ENCODE peak calls at places on chromosome 11, in ten cellular contexts. One of them, this sample, is unnamed.
A peak's percentile ranks its signal among the peaks of the same experiment; 100 is the strongest.

GRCh38 chr11:134343646-134344045 is 11.9 kb downstream of the GLB1L2 start:
- DNase-seq in endothelial cell: no peak
- DNase-seq in lower lobe of right lung: no peak
- DNase-seq in HCT116: no peak
- DNase-seq in lower leg skin: no peak
- DNase-seq in GM12865: no peak
- DNase-seq in GM10248: no peak
- DNase-seq in neural crest cell: no peak
- DNase-seq in GM20000: no peak
- DNase-seq in NB4: no peak
- DNase-seq in this sample: no peak

GRCh38 chr11:131704682-131705081 is 334.3 kb downstream of the NTM start:
- DNase-seq in endothelial cell: no peak
- DNase-seq in lower lobe of right lung: no peak
- DNase-seq in HCT116: no peak
- DNase-seq in lower leg skin: no peak
- DNase-seq in GM12865: no peak
- DNase-seq in GM10248: no peak
- DNase-seq in neural crest cell: no peak
- DNase-seq in GM20000: no peak
- DNase-seq in NB4: no peak
- DNase-seq in this sample: no peak

GRCh38 chr11:130774703-130775102 is 141.6 kb downstream of the SNX19 start:
- DNase-seq in endothelial cell: no peak
- DNase-seq in lower lobe of right lung: no peak
- DNase-seq in HCT116: no peak
- DNase-seq in lower leg skin: no peak
- DNase-seq in GM12865: no peak
- DNase-seq in GM10248: no peak
- DNase-seq in neural crest cell: no peak
- DNase-seq in GM20000: no peak
- DNase-seq in NB4: no peak
- DNase-seq in this sample: no peak

GRCh38 chr11:34899633-34900016 is 16.6 kb downstream of the APIP start:
- DNase-seq in endothelial cell: peak; percentile 6
- DNase-seq in lower lobe of right lung: no peak
- DNase-seq in HCT116: no peak
- DNase-seq in lower leg skin: no peak
- DNase-seq in GM12865: peak; percentile 9
- DNase-seq in GM10248: no peak
- DNase-seq in neural crest cell: peak; percentile 3
- DNase-seq in GM20000: no peak
- DNase-seq in NB4: peak; percentile 37
- DNase-seq in this sample: peak; percentile 36

GRCh38 chr11:30610628-30611027 is 24.5 kb upstream of the MPPED2 start:
- DNase-seq in endothelial cell: no peak
- DNase-seq in lower lobe of right lung: no peak
- DNase-seq in HCT116: no peak
- DNase-seq in lower leg skin: no peak
- DNase-seq in GM12865: no peak
- DNase-seq in GM10248: no peak
- DNase-seq in neural crest cell: no peak
- DNase-seq in GM20000: no peak
- DNase-seq in NB4: no peak
- DNase-seq in this sample: no peak

GRCh38 chr11:12997168-12997567 is 11.9 kb upstream of the RASSF10 start:
- DNase-seq in endothelial cell: no peak
- DNase-seq in lower lobe of right lung: no peak
- DNase-seq in HCT116: no peak
- DNase-seq in lower leg skin: no peak
- DNase-seq in GM12865: no peak
- DNase-seq in GM10248: no peak
- DNase-seq in neural crest cell: no peak
- DNase-seq in GM20000: no peak
- DNase-seq in NB4: no peak
- DNase-seq in this sample: no peak

GRCh38 chr11:112881461-112881860 is 79.8 kb upstream of the NCAM1 start:
- DNase-seq in endothelial cell: no peak
- DNase-seq in lower lobe of right lung: peak; percentile 55
- DNase-seq in HCT116: no peak
- DNase-seq in lower leg skin: peak; percentile 41
- DNase-seq in GM12865: no peak
- DNase-seq in GM10248: no peak
- DNase-seq in neural crest cell: peak; percentile 32
- DNase-seq in GM20000: no peak
- DNase-seq in NB4: no peak
- DNase-seq in this sample: no peak

GRCh38 chr11:115645631-115646271 is 141.5 kb upstream of the CADM1 start:
- DNase-seq in endothelial cell: peak; percentile 35
- DNase-seq in lower lobe of right lung: no peak
- DNase-seq in HCT116: no peak
- DNase-seq in lower leg skin: no peak
- DNase-seq in GM12865: no peak
- DNase-seq in GM10248: no peak
- DNase-seq in neural crest cell: peak; percentile 47
- DNase-seq in GM20000: no peak
- DNase-seq in NB4: no peak
- DNase-seq in this sample: no peak

GRCh38 chr11:36129955-36130354 is 159.3 kb downstream of the COMMD9 start:
- DNase-seq in endothelial cell: no peak
- DNase-seq in lower lobe of right lung: no peak
- DNase-seq in HCT116: no peak
- DNase-seq in lower leg skin: no peak
- DNase-seq in GM12865: no peak
- DNase-seq in GM10248: no peak
- DNase-seq in neural crest cell: no peak
- DNase-seq in GM20000: no peak
- DNase-seq in NB4: no peak
- DNase-seq in this sample: no peak

GRCh38 chr11:33157103-33158027 is 3.9 kb downstream of the CSTF3 start:
- DNase-seq in endothelial cell: no peak
- DNase-seq in lower lobe of right lung: no peak
- DNase-seq in HCT116: no peak
- DNase-seq in lower leg skin: no peak
- DNase-seq in GM12865: no peak
- DNase-seq in GM10248: no peak
- DNase-seq in neural crest cell: no peak
- DNase-seq in GM20000: no peak
- DNase-seq in NB4: no peak
- DNase-seq in this sample: no peak

GRCh38 chr11:38392176-38392575 is 1794.1 kb upstream of the RAG2 start:
- DNase-seq in endothelial cell: no peak
- DNase-seq in lower lobe of right lung: no peak
- DNase-seq in HCT116: no peak
- DNase-seq in lower leg skin: no peak
- DNase-seq in GM12865: no peak
- DNase-seq in GM10248: no peak
- DNase-seq in neural crest cell: no peak
- DNase-seq in GM20000: no peak
- DNase-seq in NB4: no peak
- DNase-seq in this sample: no peak

GRCh38 chr11:123430736-123431356 is 777 bp downstream of the GRAMD1B start:
- DNase-seq in endothelial cell: peak; percentile 68
- DNase-seq in lower lobe of right lung: peak; percentile 91
- DNase-seq in HCT116: no peak
- DNase-seq in lower leg skin: peak; percentile 40
- DNase-seq in GM12865: peak; percentile 81
- DNase-seq in GM10248: peak; percentile 75
- DNase-seq in neural crest cell: peak; percentile 32
- DNase-seq in GM20000: peak; percentile 77
- DNase-seq in NB4: peak; percentile 83
- DNase-seq in this sample: peak; percentile 82

GRCh38 chr11:127110542-127110941 is 110.0 kb upstream of the KIRREL3 start:
- DNase-seq in endothelial cell: no peak
- DNase-seq in lower lobe of right lung: no peak
- DNase-seq in HCT116: no peak
- DNase-seq in lower leg skin: no peak
- DNase-seq in GM12865: no peak
- DNase-seq in GM10248: no peak
- DNase-seq in neural crest cell: no peak
- DNase-seq in GM20000: no peak
- DNase-seq in NB4: peak; percentile 12
- DNase-seq in this sample: no peak

GRCh38 chr11:73194593-73194992 is 23.5 kb upstream of the P2RY2 start:
- DNase-seq in endothelial cell: no peak
- DNase-seq in lower lobe of right lung: no peak
- DNase-seq in HCT116: no peak
- DNase-seq in lower leg skin: peak; percentile 62
- DNase-seq in GM12865: no peak
- DNase-seq in GM10248: no peak
- DNase-seq in neural crest cell: no peak
- DNase-seq in GM20000: no peak
- DNase-seq in NB4: no peak
- DNase-seq in this sample: no peak

GRCh38 chr11:116500002-116500832 is 272.6 kb downstream of the BUD13 start:
- DNase-seq in endothelial cell: no peak
- DNase-seq in lower lobe of right lung: no peak
- DNase-seq in HCT116: no peak
- DNase-seq in lower leg skin: no peak
- DNase-seq in GM12865: no peak
- DNase-seq in GM10248: no peak
- DNase-seq in neural crest cell: no peak
- DNase-seq in GM20000: no peak
- DNase-seq in NB4: no peak
- DNase-seq in this sample: no peak

GRCh38 chr11:130314184-130314748 is 451 bp downstream of the ZBTB44 start:
- DNase-seq in endothelial cell: peak; percentile 63
- DNase-seq in lower lobe of right lung: peak; percentile 76
- DNase-seq in HCT116: peak; percentile 10
- DNase-seq in lower leg skin: peak; percentile 40
- DNase-seq in GM12865: no peak
- DNase-seq in GM10248: peak; percentile 75
- DNase-seq in neural crest cell: peak; percentile 36
- DNase-seq in GM20000: peak; percentile 87
- DNase-seq in NB4: no peak
- DNase-seq in this sample: no peak

GRCh38 chr11:33598426-33599069 is 102.1 kb downstream of the C11orf91 start:
- DNase-seq in endothelial cell: no peak
- DNase-seq in lower lobe of right lung: no peak
- DNase-seq in HCT116: no peak
- DNase-seq in lower leg skin: no peak
- DNase-seq in GM12865: peak; percentile 21
- DNase-seq in GM10248: no peak
- DNase-seq in neural crest cell: no peak
- DNase-seq in GM20000: no peak
- DNase-seq in NB4: no peak
- DNase-seq in this sample: no peak

GRCh38 chr11:45852712-45853101 is 5.4 kb downstream of the CRY2 start:
- DNase-seq in endothelial cell: no peak
- DNase-seq in lower lobe of right lung: no peak
- DNase-seq in HCT116: no peak
- DNase-seq in lower leg skin: no peak
- DNase-seq in GM12865: peak; percentile 58
- DNase-seq in GM10248: peak; percentile 65
- DNase-seq in neural crest cell: no peak
- DNase-seq in GM20000: peak; percentile 71
- DNase-seq in NB4: no peak
- DNase-seq in this sample: no peak

GRCh38 chr11:69512790-69513189 is 31.3 kb downstream of the LINC01488 start:
- DNase-seq in endothelial cell: no peak
- DNase-seq in lower lobe of right lung: peak; percentile 39
- DNase-seq in HCT116: no peak
- DNase-seq in lower leg skin: no peak
- DNase-seq in GM12865: no peak
- DNase-seq in GM10248: no peak
- DNase-seq in neural crest cell: no peak
- DNase-seq in GM20000: no peak
- DNase-seq in NB4: no peak
- DNase-seq in this sample: no peak

GRCh38 chr11:59142530-59143507 is at the start of gene FAM111A:
- DNase-seq in endothelial cell: peak; percentile 80
- DNase-seq in lower lobe of right lung: peak; percentile 95
- DNase-seq in HCT116: peak; percentile 83
- DNase-seq in lower leg skin: peak; percentile 89
- DNase-seq in GM12865: peak; percentile 94
- DNase-seq in GM10248: peak; percentile 82
- DNase-seq in neural crest cell: peak; percentile 52
- DNase-seq in GM20000: peak; percentile 83
- DNase-seq in NB4: peak; percentile 89
- DNase-seq in this sample: peak; percentile 87
- TF ChIP-seq CTCF in endothelial cell: no peak
- TF ChIP-seq CTCF in lower lobe of right lung: peak; percentile 30
- TF ChIP-seq CTCF in HCT116: peak; percentile 9
- TF ChIP-seq CTCF in lower leg skin: no peak
- TF ChIP-seq CTCF in GM12865: peak; percentile 43
- TF ChIP-seq CTCF in GM10248: peak; percentile 70
- TF ChIP-seq CTCF in neural crest cell: peak; percentile 51
- TF ChIP-seq CTCF in GM20000: peak; percentile 46
- TF ChIP-seq CTCF in NB4: peak; percentile 45
- TF ChIP-seq CTCF in this sample: no peak

DNA sequence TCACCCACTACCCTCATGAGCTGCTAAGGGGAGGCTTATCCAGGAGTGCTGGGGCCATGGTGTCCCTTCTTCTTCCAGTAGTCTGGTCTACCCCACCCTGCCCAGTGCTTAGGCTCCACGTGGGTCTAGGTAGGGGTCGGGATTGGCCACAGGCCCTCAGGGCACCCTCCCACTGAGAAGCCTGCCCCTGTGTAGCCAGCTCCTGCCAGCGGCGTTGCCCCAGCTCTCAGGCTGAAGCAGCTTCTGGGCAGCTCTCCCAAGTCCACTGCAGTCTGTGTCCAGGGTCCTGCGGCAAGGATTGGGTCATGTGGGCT is 24.0 kb upstream of the RIC3 start:
- DNase-seq in endothelial cell: no peak
- DNase-seq in lower lobe of right lung: no peak
- DNase-seq in HCT116: no peak
- DNase-seq in lower leg skin: no peak
- DNase-seq in GM12865: no peak
- DNase-seq in GM10248: no peak
- DNase-seq in neural crest cell: no peak
- DNase-seq in GM20000: no peak
- DNase-seq in NB4: no peak
- DNase-seq in this sample: no peak
- TF ChIP-seq CTCF in endothelial cell: peak; percentile 10
- TF ChIP-seq CTCF in lower lobe of right lung: no peak
- TF ChIP-seq CTCF in HCT116: no peak
- TF ChIP-seq CTCF in lower leg skin: no peak
- TF ChIP-seq CTCF in GM12865: no peak
- TF ChIP-seq CTCF in GM10248: no peak
- TF ChIP-seq CTCF in neural crest cell: no peak
- TF ChIP-seq CTCF in GM20000: no peak
- TF ChIP-seq CTCF in NB4: no peak
- TF ChIP-seq CTCF in this sample: no peak

GRCh38 chr11:106840993-106841392 is 177.3 kb downstream of the GUCY1A2 start:
- DNase-seq in endothelial cell: no peak
- DNase-seq in lower lobe of right lung: no peak
- DNase-seq in HCT116: no peak
- DNase-seq in lower leg skin: no peak
- DNase-seq in GM12865: no peak
- DNase-seq in GM10248: no peak
- DNase-seq in neural crest cell: no peak
- DNase-seq in GM20000: no peak
- DNase-seq in NB4: no peak
- DNase-seq in this sample: no peak
- TF ChIP-seq CTCF in endothelial cell: no peak
- TF ChIP-seq CTCF in lower lobe of right lung: no peak
- TF ChIP-seq CTCF in HCT116: no peak
- TF ChIP-seq CTCF in lower leg skin: no peak
- TF ChIP-seq CTCF in GM12865: no peak
- TF ChIP-seq CTCF in GM10248: no peak
- TF ChIP-seq CTCF in neural crest cell: no peak
- TF ChIP-seq CTCF in GM20000: no peak
- TF ChIP-seq CTCF in NB4: no peak
- TF ChIP-seq CTCF in this sample: no peak

GRCh38 chr11:101439488-101439887 is 144.3 kb downstream of the TRPC6 start:
- DNase-seq in endothelial cell: no peak
- DNase-seq in lower lobe of right lung: no peak
- DNase-seq in HCT116: no peak
- DNase-seq in lower leg skin: no peak
- DNase-seq in GM12865: no peak
- DNase-seq in GM10248: no peak
- DNase-seq in neural crest cell: no peak
- DNase-seq in GM20000: no peak
- DNase-seq in NB4: peak; percentile 8
- DNase-seq in this sample: no peak
- TF ChIP-seq CTCF in endothelial cell: peak; percentile 26
- TF ChIP-seq CTCF in lower lobe of right lung: no peak
- TF ChIP-seq CTCF in HCT116: peak; percentile 39
- TF ChIP-seq CTCF in lower leg skin: no peak
- TF ChIP-seq CTCF in GM12865: no peak
- TF ChIP-seq CTCF in GM10248: no peak
- TF ChIP-seq CTCF in neural crest cell: no peak
- TF ChIP-seq CTCF in GM20000: no peak
- TF ChIP-seq CTCF in NB4: peak; percentile 18
- TF ChIP-seq CTCF in this sample: no peak

This sample was measured in activated CD8-positive, alpha-beta T cell treated with anti-CD3 and anti-CD28 coated beads for 36 hours.